ENCODE peak calls at places on chromosomes 1 and 21, in nine cellular contexts. One of them, this sample, is unnamed.

GRCh38 chr1:213568929-213569815 is 418.6 kb upstream of the PROX1 start:
- DNase-seq in EH: no peak
- DNase-seq in T-helper 1 cell: no peak
- DNase-seq in adrenal gland: no peak
- DNase-seq in CD8-positive, alpha-beta memory T cell: no peak
- DNase-seq in DMS153: peak
- DNase-seq in lung microvascular endothelial cell: no peak
- DNase-seq in Calu3: no peak
- DNase-seq in posterior vena cava: no peak
- DNase-seq in this sample: no peak

GRCh38 chr1:34900775-34901502 is 28.5 kb downstream of the DLGAP3 start:
- DNase-seq in CD8-positive, alpha-beta memory T cell: no peak
- DNase-seq in EH: no peak
- DNase-seq in Calu3: no peak
- DNase-seq in lung microvascular endothelial cell: no peak
- DNase-seq in T-helper 1 cell: no peak
- DNase-seq in posterior vena cava: no peak
- DNase-seq in adrenal gland: no peak
- DNase-seq in DMS153: no peak
- DNase-seq in this sample: peak

GRCh38 chr1:203698144-203698543 is 66.8 kb upstream of the LAX1 start:
- DNase-seq in EH: no peak
- DNase-seq in CD8-positive, alpha-beta memory T cell: no peak
- DNase-seq in posterior vena cava: no peak
- DNase-seq in Calu3: no peak
- DNase-seq in lung microvascular endothelial cell: no peak
- DNase-seq in adrenal gland: no peak
- DNase-seq in T-helper 1 cell: no peak
- DNase-seq in DMS153: no peak
- DNase-seq in this sample: no peak

GRCh38 chr1:32116531-32116930 is 8.7 kb downstream of the KPNA6 start:
- DNase-seq in Calu3: no peak
- DNase-seq in DMS153: no peak
- DNase-seq in adrenal gland: no peak
- DNase-seq in lung microvascular endothelial cell: no peak
- DNase-seq in EH: no peak
- DNase-seq in posterior vena cava: no peak
- DNase-seq in T-helper 1 cell: no peak
- DNase-seq in CD8-positive, alpha-beta memory T cell: no peak
- DNase-seq in this sample: no peak

GRCh38 chr1:218303176-218303575 is 18.1 kb downstream of the RRP15 start:
- DNase-seq in lung microvascular endothelial cell: no peak
- DNase-seq in CD8-positive, alpha-beta memory T cell: no peak
- DNase-seq in EH: no peak
- DNase-seq in Calu3: no peak
- DNase-seq in DMS153: no peak
- DNase-seq in T-helper 1 cell: no peak
- DNase-seq in adrenal gland: no peak
- DNase-seq in posterior vena cava: no peak
- DNase-seq in this sample: no peak

GRCh38 chr1:228867093-228867950 is 132.0 kb downstream of the RHOU start:
- DNase-seq in adrenal gland: no peak
- DNase-seq in posterior vena cava: no peak
- DNase-seq in EH: no peak
- DNase-seq in CD8-positive, alpha-beta memory T cell: no peak
- DNase-seq in T-helper 1 cell: no peak
- DNase-seq in DMS153: peak
- DNase-seq in Calu3: no peak
- DNase-seq in lung microvascular endothelial cell: no peak
- DNase-seq in this sample: no peak

GRCh38 chr1:59076612-59077011 is 220.3 kb upstream of the FGGY start:
- DNase-seq in EH: peak
- DNase-seq in adrenal gland: no peak
- DNase-seq in T-helper 1 cell: no peak
- DNase-seq in lung microvascular endothelial cell: peak
- DNase-seq in posterior vena cava: no peak
- DNase-seq in DMS153: no peak
- DNase-seq in Calu3: no peak
- DNase-seq in CD8-positive, alpha-beta memory T cell: no peak
- DNase-seq in this sample: no peak

GRCh38 chr1:111221633-111222286 is 5.8 kb upstream of the CHI3L2 start:
- DNase-seq in CD8-positive, alpha-beta memory T cell: no peak
- DNase-seq in Calu3: no peak
- DNase-seq in EH: peak
- DNase-seq in lung microvascular endothelial cell: no peak
- DNase-seq in adrenal gland: no peak
- DNase-seq in DMS153: no peak
- DNase-seq in T-helper 1 cell: no peak
- DNase-seq in posterior vena cava: no peak
- DNase-seq in this sample: no peak

GRCh38 chr1:22539510-22540118 is 23.7 kb upstream of the EPHA8 start:
- DNase-seq in lung microvascular endothelial cell: no peak
- DNase-seq in DMS153: no peak
- DNase-seq in T-helper 1 cell: no peak
- DNase-seq in adrenal gland: no peak
- DNase-seq in EH: no peak
- DNase-seq in Calu3: no peak
- DNase-seq in CD8-positive, alpha-beta memory T cell: no peak
- DNase-seq in posterior vena cava: no peak
- DNase-seq in this sample: no peak

GRCh38 chr1:175853681-175854080 is 110.3 kb upstream of the TNR start:
- DNase-seq in DMS153: no peak
- DNase-seq in CD8-positive, alpha-beta memory T cell: no peak
- DNase-seq in T-helper 1 cell: no peak
- DNase-seq in lung microvascular endothelial cell: no peak
- DNase-seq in Calu3: no peak
- DNase-seq in posterior vena cava: no peak
- DNase-seq in EH: no peak
- DNase-seq in adrenal gland: no peak
- DNase-seq in this sample: no peak

GRCh38 chr1:228144213-228145049 is 4.4 kb downstream of the GUK1 start:
- DNase-seq in DMS153: no peak
- DNase-seq in lung microvascular endothelial cell: no peak
- DNase-seq in posterior vena cava: peak
- DNase-seq in Calu3: no peak
- DNase-seq in adrenal gland: peak
- DNase-seq in CD8-positive, alpha-beta memory T cell: no peak
- DNase-seq in T-helper 1 cell: no peak
- DNase-seq in EH: no peak
- DNase-seq in this sample: no peak

GRCh38 chr21:17925000-17925610 is 105.9 kb upstream of the C21orf91 start:
- DNase-seq in DMS153: no peak
- DNase-seq in lung microvascular endothelial cell: peak
- DNase-seq in Calu3: peak
- DNase-seq in EH: peak
- DNase-seq in posterior vena cava: no peak
- DNase-seq in adrenal gland: peak
- DNase-seq in CD8-positive, alpha-beta memory T cell: peak
- DNase-seq in T-helper 1 cell: peak
- DNase-seq in this sample: no peak

GRCh38 chr21:29441651-29442050 is 142.9 kb downstream of the BACH1 start:
- DNase-seq in posterior vena cava: no peak
- DNase-seq in adrenal gland: no peak
- DNase-seq in DMS153: no peak
- DNase-seq in lung microvascular endothelial cell: no peak
- DNase-seq in CD8-positive, alpha-beta memory T cell: no peak
- DNase-seq in EH: peak
- DNase-seq in T-helper 1 cell: no peak
- DNase-seq in Calu3: no peak
- DNase-seq in this sample: no peak

GRCh38 chr1:228036701-228037231 is 30.0 kb downstream of the WNT3A start:
- DNase-seq in adrenal gland: peak
- DNase-seq in posterior vena cava: peak
- DNase-seq in lung microvascular endothelial cell: no peak
- DNase-seq in Calu3: no peak
- DNase-seq in CD8-positive, alpha-beta memory T cell: no peak
- DNase-seq in EH: no peak
- DNase-seq in DMS153: no peak
- DNase-seq in T-helper 1 cell: no peak
- DNase-seq in this sample: no peak

GRCh38 chr21:45141507-45141906 is 67.1 kb downstream of the ADARB1 start:
- DNase-seq in Calu3: no peak
- DNase-seq in T-helper 1 cell: no peak
- DNase-seq in adrenal gland: no peak
- DNase-seq in CD8-positive, alpha-beta memory T cell: no peak
- DNase-seq in EH: no peak
- DNase-seq in lung microvascular endothelial cell: no peak
- DNase-seq in DMS153: no peak
- DNase-seq in posterior vena cava: peak
- DNase-seq in this sample: peak

This sample was measured in coronary artery.